ENCODE peak calls at places on chromosomes 2 and 18, in four cellular contexts. One of them, this sample, is unnamed.

GRCh38 chr2:98757904-98758421 is 27.0 kb upstream of the MGAT4A start:
- DNase-seq in fibroblast of lung: peak; percentile 97
- DNase-seq in right lobe of liver: no peak
- DNase-seq in GM23338: no peak
- DNase-seq in this sample: peak; percentile 84

GRCh38 chr2:120831891-120832290 is 96.2 kb downstream of the GLI2 start:
- DNase-seq in right lobe of liver: no peak
- DNase-seq in fibroblast of lung: no peak
- DNase-seq in GM23338: no peak
- DNase-seq in this sample: peak; percentile 29

GRCh38 chr2:120155308-120155707 is 67.9 kb downstream of the TMEM185B start:
- DNase-seq in GM23338: no peak
- DNase-seq in fibroblast of lung: no peak
- DNase-seq in right lobe of liver: no peak
- DNase-seq in this sample: no peak

GRCh38 chr18:36634573-36635216 is 194.1 kb downstream of the TPGS2 start:
- DNase-seq in fibroblast of lung: peak; percentile 52
- DNase-seq in GM23338: no peak
- DNase-seq in right lobe of liver: no peak
- DNase-seq in this sample: no peak

GRCh38 chr2:128838244-128838643 is 519.6 kb upstream of the HS6ST1 start:
- DNase-seq in right lobe of liver: no peak
- DNase-seq in fibroblast of lung: no peak
- DNase-seq in GM23338: no peak
- DNase-seq in this sample: no peak

GRCh38 chr2:148860037-148860436 is 15.0 kb upstream of the KIF5C start:
- DNase-seq in right lobe of liver: no peak
- DNase-seq in GM23338: no peak
- DNase-seq in fibroblast of lung: peak; percentile 4
- DNase-seq in this sample: no peak

GRCh38 chr2:238644095-238645081 is 203.5 kb upstream of the TWIST2 start:
- DNase-seq in GM23338: no peak
- DNase-seq in right lobe of liver: no peak
- DNase-seq in fibroblast of lung: peak; percentile 81
- DNase-seq in this sample: no peak

GRCh38 chr2:9378433-9379371 is 44.6 kb downstream of the ITGB1BP1 start:
- DNase-seq in GM23338: no peak
- DNase-seq in right lobe of liver: no peak
- DNase-seq in fibroblast of lung: peak; percentile 78
- DNase-seq in this sample: peak; percentile 85

GRCh38 chr18:12420831-12421421 is 13.2 kb downstream of the PRELID3A start:
- DNase-seq in fibroblast of lung: no peak
- DNase-seq in right lobe of liver: no peak
- DNase-seq in GM23338: peak; percentile 87
- DNase-seq in this sample: peak; percentile 81

GRCh38 chr18:39618265-39619003 is 2052.8 kb upstream of the CELF4 start:
- DNase-seq in right lobe of liver: peak; percentile 45
- DNase-seq in GM23338: no peak
- DNase-seq in fibroblast of lung: no peak
- DNase-seq in this sample: no peak

GRCh38 chr2:65380243-65380642 is 52.2 kb downstream of the SPRED2 start:
- DNase-seq in fibroblast of lung: peak; percentile 50
- DNase-seq in GM23338: no peak
- DNase-seq in right lobe of liver: no peak
- DNase-seq in this sample: no peak

GRCh38 chr2:65379168-65379672 is 53.2 kb downstream of the SPRED2 start:
- DNase-seq in GM23338: no peak
- DNase-seq in right lobe of liver: no peak
- DNase-seq in fibroblast of lung: no peak
- DNase-seq in this sample: no peak

GRCh38 chr2:65379721-65380171 is 52.7 kb downstream of the SPRED2 start:
- DNase-seq in fibroblast of lung: no peak
- DNase-seq in right lobe of liver: no peak
- DNase-seq in GM23338: no peak
- DNase-seq in this sample: no peak

GRCh38 chr2:65377556-65378307 is 54.7 kb downstream of the SPRED2 start:
- DNase-seq in fibroblast of lung: peak; percentile 88
- DNase-seq in GM23338: peak; percentile 55
- DNase-seq in right lobe of liver: no peak
- DNase-seq in this sample: no peak

DNA sequence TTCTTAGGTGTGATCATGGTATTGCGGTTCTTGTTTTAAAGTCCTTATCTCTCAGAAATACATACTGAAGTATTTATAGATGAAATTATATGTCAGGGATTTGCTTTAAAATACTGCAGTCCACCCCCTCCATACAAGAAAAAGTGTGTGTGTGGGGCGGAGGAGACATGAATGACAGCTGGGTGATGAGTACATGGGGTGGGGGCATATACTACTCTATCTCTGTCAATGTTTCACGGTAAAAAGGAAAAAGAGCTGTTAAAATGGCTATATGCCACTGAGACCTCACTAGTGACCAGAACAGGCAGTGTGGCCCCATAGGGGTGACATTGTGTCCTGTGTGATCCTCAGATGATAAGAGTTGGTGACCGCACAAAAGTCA is 54.1 kb downstream of the SPRED2 start:
- DNase-seq in right lobe of liver: no peak
- DNase-seq in fibroblast of lung: no peak
- DNase-seq in GM23338: no peak
- DNase-seq in this sample: no peak
- H3K4me1 ChIP-seq in right lobe of liver: peaks cover 65% of the 10 kb centered on the region
- H3K4me1 ChIP-seq in fibroblast of lung: peaks cover 19% of the 10 kb centered on the region
- H3K4me1 ChIP-seq in GM23338: peaks cover 15% of the 10 kb centered on the region
- H3K4me1 ChIP-seq in this sample: peaks cover 5% of the 10 kb centered on the region

GRCh38 chr2:44087037-44087713 is 81.5 kb upstream of the PPM1B start:
- DNase-seq in GM23338: peak; percentile 94
- DNase-seq in fibroblast of lung: peak; percentile 61
- DNase-seq in right lobe of liver: peak; percentile 93
- DNase-seq in this sample: peak; percentile 95
- H3K27ac ChIP-seq in GM23338: peak overlapping the region; percentile 79
- H3K27ac ChIP-seq in fibroblast of lung: no peak overlapping the region
- H3K27ac ChIP-seq in right lobe of liver: peak overlapping the region; percentile 71
- H3K27ac ChIP-seq in this sample: peak overlapping the region; percentile 17

GRCh38 chr2:30150786-30151185 is 4.0 kb downstream of the YPEL5 start:
- DNase-seq in fibroblast of lung: no peak
- DNase-seq in GM23338: no peak
- DNase-seq in right lobe of liver: no peak
- DNase-seq in this sample: no peak
- H3K36me3 ChIP-seq in fibroblast of lung: no peaks in the 10 kb centered on the region
- H3K36me3 ChIP-seq in GM23338: no peaks in the 10 kb centered on the region
- H3K36me3 ChIP-seq in right lobe of liver: no peaks in the 10 kb centered on the region
- H3K36me3 ChIP-seq in this sample: no peaks in the 10 kb centered on the region

GRCh38 chr2:105853354-105854088 is 108.8 kb downstream of the NCK2 start:
- DNase-seq in right lobe of liver: no peak
- DNase-seq in GM23338: no peak
- DNase-seq in fibroblast of lung: no peak
- DNase-seq in this sample: no peak

GRCh38 chr2:105849431-105850179 is 104.9 kb downstream of the NCK2 start:
- DNase-seq in GM23338: no peak
- DNase-seq in right lobe of liver: no peak
- DNase-seq in fibroblast of lung: no peak
- DNase-seq in this sample: no peak

GRCh38 chr2:105854972-105855371 is 110.3 kb downstream of the NCK2 start:
- DNase-seq in fibroblast of lung: no peak
- DNase-seq in GM23338: no peak
- DNase-seq in right lobe of liver: no peak
- DNase-seq in this sample: peak; percentile 49

GRCh38 chr2:105848367-105848766 is 103.7 kb downstream of the NCK2 start:
- DNase-seq in right lobe of liver: no peak
- DNase-seq in GM23338: no peak
- DNase-seq in fibroblast of lung: no peak
- DNase-seq in this sample: no peak

DNA sequence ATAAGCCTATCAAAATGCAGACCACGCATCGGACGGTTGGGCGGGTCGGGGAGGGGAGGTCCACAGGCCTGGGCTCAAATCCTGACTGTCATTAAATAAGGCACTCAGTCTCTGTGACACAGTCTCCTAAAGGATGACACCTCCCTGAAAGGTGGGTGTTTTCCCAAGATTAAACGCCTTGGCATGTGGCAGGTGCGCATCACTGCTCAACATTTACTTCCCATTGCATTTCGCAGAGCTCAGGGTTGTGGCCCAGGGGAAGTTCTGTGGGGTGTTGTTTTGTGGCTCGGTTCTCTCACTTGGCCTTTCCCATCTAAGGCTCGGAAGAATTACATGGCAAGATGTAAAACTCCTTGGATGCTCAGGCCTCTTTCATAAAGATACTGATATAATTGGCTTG is 107.4 kb downstream of the NCK2 start:
- DNase-seq in fibroblast of lung: no peak
- DNase-seq in GM23338: no peak
- DNase-seq in right lobe of liver: no peak
- DNase-seq in this sample: no peak
- H3K4me1 ChIP-seq in fibroblast of lung: peaks cover 4% of the 10 kb centered on the region
- H3K4me1 ChIP-seq in GM23338: peaks cover 14% of the 10 kb centered on the region
- H3K4me1 ChIP-seq in right lobe of liver: no peaks in the 10 kb centered on the region
- H3K4me1 ChIP-seq in this sample: no peaks in the 10 kb centered on the region

DNA sequence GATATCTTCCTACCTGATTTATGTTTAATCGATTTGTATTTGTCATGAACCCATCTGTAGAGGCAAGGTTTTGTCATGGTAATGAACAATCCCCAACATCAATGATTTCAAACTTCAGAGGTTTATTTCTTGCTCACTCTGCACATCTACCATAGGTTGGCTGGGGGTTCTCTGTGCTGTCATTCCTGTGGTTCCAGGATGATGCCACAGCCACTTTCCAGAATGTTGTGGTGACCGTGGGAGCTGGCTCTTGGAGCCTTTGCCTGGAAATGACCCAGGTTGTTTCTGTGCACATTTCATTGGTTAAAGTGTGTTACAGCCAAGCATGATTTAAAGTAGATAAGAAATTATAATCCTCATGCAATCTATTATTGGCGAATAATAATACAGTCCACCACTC is 28.2 kb upstream of the EPAS1 start:
- DNase-seq in GM23338: no peak
- DNase-seq in right lobe of liver: no peak
- DNase-seq in fibroblast of lung: peak; percentile 85
- DNase-seq in this sample: no peak
- H3K27ac ChIP-seq in GM23338: no peak overlapping the region
- H3K27ac ChIP-seq in right lobe of liver: no peak overlapping the region
- H3K27ac ChIP-seq in fibroblast of lung: no peak overlapping the region
- H3K27ac ChIP-seq in this sample: no peak overlapping the region

DNA sequence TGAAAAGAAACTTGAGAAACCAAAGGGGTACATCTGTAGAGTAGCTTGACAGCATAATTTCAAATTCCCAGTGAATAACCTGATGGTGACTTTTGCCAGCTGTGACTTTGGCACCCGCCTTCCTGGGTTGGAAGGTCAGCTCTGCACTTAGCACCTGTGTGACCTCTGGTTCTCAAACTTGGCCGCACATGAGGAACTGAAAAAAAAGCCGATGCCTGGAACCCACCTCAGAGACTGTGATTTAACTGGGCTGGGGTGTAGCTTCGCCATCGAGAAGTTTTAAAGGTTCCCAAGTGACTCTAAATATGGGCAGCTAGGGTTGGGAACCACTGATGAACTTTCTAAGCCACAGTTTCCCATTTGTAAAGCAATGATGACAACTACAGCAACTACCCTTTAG is 6.5 kb downstream of the EFEMP1 start:
- DNase-seq in GM23338: no peak
- DNase-seq in fibroblast of lung: no peak
- DNase-seq in right lobe of liver: no peak
- DNase-seq in this sample: no peak
- H3K36me3 ChIP-seq in GM23338: no peaks in the 10 kb centered on the region
- H3K36me3 ChIP-seq in fibroblast of lung: no peaks in the 10 kb centered on the region
- H3K36me3 ChIP-seq in right lobe of liver: no peaks in the 10 kb centered on the region
- H3K36me3 ChIP-seq in this sample: peaks cover 2% of the 10 kb centered on the region

GRCh38 chr18:48542513-48543181 is 3.8 kb downstream of the CTIF start:
- DNase-seq in right lobe of liver: no peak
- DNase-seq in GM23338: peak; percentile 50
- DNase-seq in fibroblast of lung: no peak
- DNase-seq in this sample: no peak
- H3K4me1 ChIP-seq in right lobe of liver: peaks cover 18% of the 10 kb centered on the region
- H3K4me1 ChIP-seq in GM23338: peaks cover 68% of the 10 kb centered on the region
- H3K4me1 ChIP-seq in fibroblast of lung: peaks cover 31% of the 10 kb centered on the region
- H3K4me1 ChIP-seq in this sample: peaks cover 6% of the 10 kb centered on the region

GRCh38 chr2:43087413-43087812 is 139.0 kb downstream of the ZFP36L2 start:
- DNase-seq in fibroblast of lung: no peak
- DNase-seq in GM23338: no peak
- DNase-seq in right lobe of liver: no peak
- DNase-seq in this sample: no peak

GRCh38 chr2:43088148-43089073 is 138.0 kb downstream of the ZFP36L2 start:
- DNase-seq in fibroblast of lung: peak; percentile 63
- DNase-seq in GM23338: no peak
- DNase-seq in right lobe of liver: no peak
- DNase-seq in this sample: peak; percentile 17

GRCh38 chr2:43084699-43085091 is 141.7 kb downstream of the ZFP36L2 start:
- DNase-seq in GM23338: no peak
- DNase-seq in right lobe of liver: no peak
- DNase-seq in fibroblast of lung: peak; percentile 87
- DNase-seq in this sample: peak; percentile 83

GRCh38 chr2:43083710-43084698 is 142.4 kb downstream of the ZFP36L2 start:
- DNase-seq in GM23338: peak; percentile 39
- DNase-seq in fibroblast of lung: peak; percentile 69
- DNase-seq in right lobe of liver: no peak
- DNase-seq in this sample: peak; percentile 74

DNA sequence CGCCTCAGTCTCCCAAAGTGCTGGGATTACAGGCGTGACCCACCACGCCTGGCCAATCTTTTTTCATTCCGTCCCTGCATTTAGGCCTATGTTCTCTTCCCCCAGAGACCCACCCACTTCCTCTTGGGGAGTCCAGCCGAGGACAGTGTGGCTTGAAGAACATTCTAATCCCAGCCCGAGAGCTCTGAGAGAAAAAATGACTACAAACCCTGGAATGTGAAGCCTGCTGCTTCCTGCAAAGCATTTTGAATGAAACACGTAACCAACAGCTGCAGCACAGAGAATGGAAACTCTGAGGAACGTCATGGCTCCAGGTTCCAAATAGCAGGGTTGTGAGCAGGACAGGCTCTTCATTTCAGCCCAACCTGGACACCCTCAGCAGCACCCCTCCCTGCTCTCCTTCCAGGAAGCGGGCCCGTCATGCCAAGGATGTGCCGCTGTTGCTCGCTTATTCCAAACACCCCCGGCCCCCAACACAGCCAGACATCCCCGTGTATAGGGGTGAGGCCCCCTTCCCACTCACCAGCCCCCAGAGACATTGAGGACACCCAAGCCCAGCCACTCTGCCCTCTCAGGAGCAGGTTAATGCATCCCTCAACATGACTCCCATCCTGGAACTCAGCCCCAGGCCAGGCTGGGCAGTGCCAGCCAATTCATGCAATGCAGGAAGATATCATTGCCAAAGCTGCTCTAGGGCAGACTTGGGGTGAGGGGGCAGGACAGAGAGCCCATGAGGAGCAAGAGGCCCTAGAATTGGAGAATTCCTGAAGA is 139.8 kb downstream of the ZFP36L2 start:
- DNase-seq in right lobe of liver: no peak
- DNase-seq in GM23338: peak; percentile 11
- DNase-seq in fibroblast of lung: peak; percentile 100
- DNase-seq in this sample: peak; percentile 85
- H3K27ac ChIP-seq in right lobe of liver: peak overlapping the region; percentile 68
- H3K27ac ChIP-seq in GM23338: no peak overlapping the region
- H3K27ac ChIP-seq in fibroblast of lung: peak overlapping the region; percentile 92
- H3K27ac ChIP-seq in this sample: peak overlapping the region; percentile 99

GRCh38 chr2:100029460-100029859 is 112.9 kb downstream of the AFF3 start:
- DNase-seq in GM23338: peak; percentile 19
- DNase-seq in fibroblast of lung: no peak
- DNase-seq in right lobe of liver: no peak
- DNase-seq in this sample: no peak
- H3K36me3 ChIP-seq in GM23338: no peaks in the 10 kb centered on the region
- H3K36me3 ChIP-seq in fibroblast of lung: no peaks in the 10 kb centered on the region
- H3K36me3 ChIP-seq in right lobe of liver: no peaks in the 10 kb centered on the region
- H3K36me3 ChIP-seq in this sample: no peaks in the 10 kb centered on the region

This sample was measured in aorta.